ENCODE peak calls at places on chromosomes 12 and 14, in seven cellular contexts. Z is fibroblast of villous mesenchyme; U is retinal pigment epithelial cell; C is adrenal gland; M is activated CD8-positive, alpha-beta T cell treated with anti-CD3 and anti-CD28 coated beads for 36 hours; B is cardiac fibroblast; V is endothelial cell. J is an unnamed sample.

GRCh38 chr12:54379401-54380201 is 4.9 kb downstream of the ZNF385A start:
- DNase-seq in Z (peak), U (no peak), C (peak), M (peak), B (peak), V (peak), J (peak)

GRCh38 chr14:71588576-71589215 is 343.5 kb upstream of the RGS6 start:
- DNase-seq in Z (no peak), U (no peak), C (no peak), M (no peak), B (no peak), V (no peak), J (no peak)

GRCh38 chr12:57215668-57216013 is 953 bp upstream of the NXPH4 start:
- DNase-seq in Z (no peak), U (no peak), C (no peak), M (peak), B (no peak), V (no peak), J (no peak)

GRCh38 chr14:105876829-105877228 is 350.4 kb downstream of the TMEM121 start:
- DNase-seq in Z (no peak), U (no peak), C (peak), M (no peak), B (no peak), V (no peak), J (no peak)

GRCh38 chr12:45284096-45284901 is 68.4 kb downstream of the ANO6 start:
- DNase-seq in Z (peak), U (peak), C (no peak), M (no peak), B (peak), V (no peak), J (no peak)

GRCh38 chr12:119713551-119714031 is 45.7 kb downstream of the PRKAB1 start:
- DNase-seq in Z (no peak), U (no peak), C (no peak), M (no peak), B (no peak), V (no peak), J (no peak)

GRCh38 chr14:104553166-104554087 is 26.1 kb upstream of the C14orf180 start:
- DNase-seq in Z (no peak), U (no peak), C (no peak), M (no peak), B (no peak), V (no peak), J (no peak)

GRCh38 chr12:47718531-47718930 is 6.8 kb downstream of the ENDOU start:
- DNase-seq in Z (no peak), U (no peak), C (no peak), M (no peak), B (no peak), V (no peak), J (no peak)

GRCh38 chr14:36383674-36384421 is 63.4 kb upstream of the MBIP start:
- DNase-seq in Z (no peak), U (no peak), C (no peak), M (no peak), B (no peak), V (no peak), J (no peak)

GRCh38 chr12:107356266-107356936 is 263.1 kb upstream of the CRY1 start:
- DNase-seq in Z (peak), U (no peak), C (no peak), M (no peak), B (peak), V (no peak), J (no peak)

GRCh38 chr14:50366115-50366514 is 30.6 kb downstream of the CDKL1 start:
- DNase-seq in Z (no peak), U (no peak), C (peak), M (no peak), B (peak), V (no peak), J (no peak)

GRCh38 chr12:2295941-2296461 is 243.2 kb downstream of the CACNA1C start:
- DNase-seq in Z (peak), U (peak), C (no peak), M (no peak), B (peak), V (no peak), J (peak)

GRCh38 chr14:22865424-22866215 is 5.9 kb upstream of the LRP10 start:
- DNase-seq in Z (peak), U (no peak), C (no peak), M (peak), B (no peak), V (peak), J (no peak)
- TF ChIP-seq CTCF in Z (peak), U (peak), C (no peak), M (peak), B (peak), V (no peak), J (no peak)

DNA sequence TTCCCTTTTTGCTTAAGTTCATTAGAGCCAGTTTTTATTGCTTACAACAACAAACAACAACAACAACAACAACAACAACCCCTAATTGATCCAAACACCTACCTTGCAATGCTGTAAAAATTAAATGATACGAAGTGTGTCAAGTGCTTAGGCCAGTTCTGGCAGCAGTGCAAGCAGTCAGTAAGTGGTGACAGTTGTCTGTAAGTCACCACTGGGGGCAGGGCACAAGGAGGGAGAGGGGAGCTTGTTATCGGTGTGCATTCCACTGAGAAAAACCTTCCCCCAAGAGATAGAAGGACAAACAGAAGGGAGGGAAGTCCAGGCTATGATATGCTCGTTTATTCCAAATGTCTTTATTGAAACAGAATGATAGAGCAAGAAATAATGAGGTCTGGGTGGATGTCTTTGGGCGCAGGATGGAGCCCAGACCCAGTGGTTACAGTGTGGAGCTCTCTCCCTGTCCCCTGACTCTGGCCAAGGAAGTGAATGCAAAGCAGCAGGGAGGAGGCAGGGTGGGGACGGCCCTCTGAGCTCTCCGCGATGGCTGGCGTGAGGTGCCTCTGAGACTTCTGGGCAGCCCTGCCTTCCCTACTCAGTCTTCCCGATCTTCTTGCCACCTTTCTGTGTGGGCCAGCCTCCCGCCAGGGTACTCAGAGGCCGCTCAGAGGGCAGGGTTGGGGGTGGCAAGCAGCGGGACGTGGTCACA is 6.5 kb downstream of the SLC22A17 start:
- DNase-seq in Z (no peak), U (no peak), C (no peak), M (no peak), B (no peak), V (no peak), J (no peak)
- TF ChIP-seq CTCF in Z (no peak), U (no peak), C (no peak), M (no peak), B (no peak), V (no peak), J (no peak)

DNA sequence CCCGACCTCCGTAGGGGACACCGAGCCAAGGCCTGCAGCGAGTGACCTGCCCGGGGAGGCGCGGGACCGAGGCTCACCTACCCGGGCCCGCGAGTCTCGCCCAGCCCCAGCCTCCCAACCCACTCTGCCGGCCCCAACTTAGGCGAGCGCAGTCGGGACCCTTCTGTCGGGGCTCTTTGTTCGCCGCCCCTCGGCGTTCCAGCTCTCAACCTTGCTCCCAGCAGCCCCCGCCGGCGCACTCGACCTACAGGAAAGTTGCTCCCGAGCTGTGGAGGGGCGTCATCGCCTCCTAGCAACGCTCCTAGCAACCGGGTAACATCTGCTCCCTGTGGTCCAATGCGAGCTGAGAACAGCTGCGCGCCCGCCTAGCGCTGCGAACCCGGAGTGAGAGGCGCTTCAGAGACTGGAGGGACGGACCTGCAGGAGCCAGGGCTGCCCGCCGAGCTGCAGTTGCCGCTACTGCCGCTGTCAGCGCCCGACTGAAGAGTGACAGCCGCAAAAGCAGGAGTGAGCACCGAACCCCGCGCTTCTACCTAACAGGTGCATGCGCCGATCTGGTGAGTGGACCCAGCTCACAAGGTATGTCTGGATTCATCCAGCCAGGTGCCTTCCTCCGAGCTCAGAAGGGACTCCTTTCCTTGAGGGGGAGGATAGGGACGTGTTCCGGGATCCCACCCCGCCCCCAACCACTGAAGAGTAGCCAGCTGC is 354.9 kb downstream of the SNAPC1 start:
- DNase-seq in Z (peak), U (peak), C (peak), M (peak), B (peak), V (peak), J (peak)
- TF ChIP-seq CTCF in Z (peak), U (peak), C (peak), M (peak), B (peak), V (peak), J (peak)

DNA sequence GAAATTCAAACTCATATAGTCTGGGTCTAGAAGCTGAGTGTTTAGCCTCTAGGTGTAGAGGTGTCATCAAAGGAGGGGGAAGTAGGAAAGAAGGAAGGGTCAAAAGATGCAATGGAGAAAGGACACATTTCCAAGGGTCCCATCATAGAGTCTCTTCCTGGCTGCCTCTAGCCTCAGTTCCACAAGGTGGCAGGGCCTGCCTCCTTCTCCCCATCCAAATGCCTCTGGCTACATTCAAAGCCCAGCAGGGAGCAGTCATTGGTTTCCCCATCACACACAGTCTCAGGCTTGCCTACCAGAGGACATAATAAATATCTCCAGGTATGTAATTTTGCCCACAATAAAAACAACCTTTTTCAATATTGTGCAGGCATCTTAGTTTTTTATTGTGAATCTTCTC is 2.1 kb upstream of the CCT2 start:
- DNase-seq in Z (no peak), U (no peak), C (no peak), M (no peak), B (no peak), V (no peak), J (no peak)
- TF ChIP-seq CTCF in Z (peak), U (peak), C (no peak), M (no peak), B (peak), V (no peak), J (peak)

DNA sequence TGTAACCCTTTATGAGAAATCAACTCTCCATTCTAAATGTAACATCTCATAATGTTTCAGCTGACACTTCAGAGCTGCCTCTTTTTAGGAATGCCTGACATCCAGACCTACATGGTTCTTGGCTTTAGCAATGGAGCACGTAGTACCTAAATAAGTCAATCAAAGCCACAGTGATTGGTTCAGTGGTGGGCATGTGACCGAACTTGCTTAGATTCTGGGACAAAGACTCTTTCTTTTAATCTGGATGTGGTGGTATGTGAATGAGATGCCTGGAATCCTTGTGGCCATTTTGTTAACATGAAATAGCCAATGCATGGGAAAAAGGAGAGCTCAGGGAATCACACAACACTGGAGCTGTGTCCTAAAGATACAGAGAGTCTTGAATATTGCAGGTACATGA is 11.8 kb downstream of the GPR65 start:
- DNase-seq in Z (no peak), U (no peak), C (no peak), M (no peak), B (no peak), V (no peak), J (no peak)
- TF ChIP-seq CTCF in Z (no peak), U (no peak), C (no peak), M (no peak), B (no peak), V (no peak), J (no peak)

DNA sequence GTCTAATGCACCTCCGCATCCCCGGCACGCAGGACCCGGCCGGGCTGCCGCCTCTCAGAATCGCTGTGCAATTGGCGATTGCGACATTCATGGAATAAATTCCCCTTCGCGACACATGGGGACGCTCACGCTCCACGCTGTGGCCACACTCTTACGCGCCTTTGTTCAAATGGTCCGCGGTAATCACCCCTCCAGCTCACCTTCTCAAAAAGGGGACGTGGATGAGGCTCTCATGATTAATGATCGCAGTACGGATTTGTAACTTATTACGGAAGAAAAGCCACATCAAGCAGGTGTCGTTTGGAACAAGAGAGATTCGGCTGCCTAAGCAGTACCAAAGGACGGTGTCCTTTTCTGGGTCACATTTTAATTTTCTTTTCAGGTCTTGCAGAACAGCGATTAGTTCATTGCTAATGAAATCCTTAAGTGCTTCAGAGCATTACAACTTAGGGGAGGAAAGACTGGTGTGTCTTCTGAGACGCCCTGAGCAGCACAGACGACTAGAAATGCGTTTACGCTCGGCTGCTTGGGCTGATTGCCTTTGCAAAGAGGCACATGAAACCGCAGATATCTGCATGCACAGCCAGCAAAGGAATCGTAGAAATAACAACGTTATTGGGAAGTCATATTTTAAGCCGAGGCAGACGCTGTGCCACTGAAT is 37.3 kb upstream of the ADGRD1 start:
- DNase-seq in Z (peak), U (no peak), C (peak), M (peak), B (peak), V (peak), J (peak)
- TF ChIP-seq CTCF in Z (peak), U (peak), C (peak), M (peak), B (peak), V (peak), J (peak)

GRCh38 chr14:32070282-32070681 is 6.8 kb upstream of the ARHGAP5 start:
- DNase-seq in Z (no peak), U (no peak), C (no peak), M (no peak), B (no peak), V (no peak), J (no peak)
- TF ChIP-seq CTCF in Z (no peak), U (no peak), C (no peak), M (no peak), B (no peak), V (peak), J (no peak)

GRCh38 chr12:52669426-52669825 is 10.8 kb downstream of the KRT1 start:
- DNase-seq in Z (no peak), U (no peak), C (no peak), M (no peak), B (no peak), V (no peak), J (no peak)

GRCh38 chr12:52667931-52668330 is 12.3 kb downstream of the KRT1 start:
- DNase-seq in Z (no peak), U (no peak), C (no peak), M (no peak), B (no peak), V (no peak), J (no peak)

GRCh38 chr12:52670506-52670905 is 9.7 kb downstream of the KRT1 start:
- DNase-seq in Z (no peak), U (no peak), C (no peak), M (no peak), B (no peak), V (no peak), J (no peak)

GRCh38 chr12:52670961-52671360 is 9.2 kb downstream of the KRT1 start:
- DNase-seq in Z (no peak), U (no peak), C (no peak), M (no peak), B (no peak), V (no peak), J (no peak)

GRCh38 chr12:52667509-52667908 is 12.7 kb downstream of the KRT1 start:
- DNase-seq in Z (no peak), U (no peak), C (no peak), M (no peak), B (no peak), V (no peak), J (no peak)
- TF ChIP-seq CTCF in Z (peak), U (no peak), C (no peak), M (no peak), B (peak), V (no peak), J (no peak)

GRCh38 chr14:95449131-95449530 is 67.3 kb downstream of the SYNE3 start:
- DNase-seq in Z (no peak), U (no peak), C (no peak), M (no peak), B (no peak), V (no peak), J (no peak)

GRCh38 chr14:95453713-95453980 is 62.8 kb downstream of the SYNE3 start:
- DNase-seq in Z (no peak), U (no peak), C (no peak), M (no peak), B (no peak), V (no peak), J (no peak)

GRCh38 chr14:95455246-95455645 is 61.2 kb downstream of the SYNE3 start:
- DNase-seq in Z (no peak), U (no peak), C (no peak), M (no peak), B (no peak), V (no peak), J (no peak)

GRCh38 chr14:95452890-95453712 is 63.3 kb downstream of the SYNE3 start:
- DNase-seq in Z (no peak), U (no peak), C (no peak), M (no peak), B (no peak), V (no peak), J (no peak)

GRCh38 chr14:95452176-95452889 is 64.1 kb downstream of the SYNE3 start:
- DNase-seq in Z (peak), U (no peak), C (no peak), M (no peak), B (peak), V (peak), J (no peak)
- TF ChIP-seq CTCF in Z (peak), U (peak), C (peak), M (peak), B (peak), V (peak), J (peak)

GRCh38 chr12:6927379-6927991 is at the start of gene ATN1:
- DNase-seq in Z (peak), U (no peak), C (peak), M (peak), B (peak), V (peak), J (no peak)

GRCh38 chr12:6923851-6924250 is 3.9 kb upstream of the ATN1 start:
- DNase-seq in Z (no peak), U (no peak), C (no peak), M (no peak), B (no peak), V (no peak), J (no peak)

GRCh38 chr12:6927999-6928702 is 392 bp downstream of the ATN1 start:
- DNase-seq in Z (no peak), U (no peak), C (no peak), M (no peak), B (no peak), V (no peak), J (no peak)

GRCh38 chr12:6925239-6925542 is 2.6 kb upstream of the ATN1 start:
- DNase-seq in Z (no peak), U (no peak), C (no peak), M (no peak), B (no peak), V (no peak), J (no peak)

GRCh38 chr12:6925543-6926279 is 2.0 kb upstream of the ATN1 start:
- DNase-seq in Z (peak), U (peak), C (peak), M (no peak), B (peak), V (peak), J (peak)
- TF ChIP-seq CTCF in Z (no peak), U (no peak), C (no peak), M (no peak), B (no peak), V (no peak), J (no peak)

J was measured in kidney epithelial cell.